ENCODE peak calls at places on chromosomes 5 and 9, in eight cellular contexts. One of them, this sample, is unnamed.

GRCh38 chr9:116166713-116167112 is 13.1 kb downstream of the PAPPA start:
- DNase-seq in left ventricle myocardium superior: no peak
- DNase-seq in NCI-H2029 treated with DMSO at 0.1 percent for 48 hours: no peak
- DNase-seq in D341Med: no peak
- DNase-seq in amygdala: no peak
- DNase-seq in H4: no peak
- DNase-seq in non-pigmented ciliary epithelial cell: no peak
- DNase-seq in nucleus accumbens: no peak
- DNase-seq in this sample: no peak

GRCh38 chr5:150636391-150637244 is 3.8 kb upstream of the SYNPO start:
- DNase-seq in non-pigmented ciliary epithelial cell: no peak
- DNase-seq in nucleus accumbens: no peak
- DNase-seq in H4: peak
- DNase-seq in D341Med: no peak
- DNase-seq in left ventricle myocardium superior: peak
- DNase-seq in amygdala: no peak
- DNase-seq in NCI-H2029 treated with DMSO at 0.1 percent for 48 hours: no peak
- DNase-seq in this sample: no peak

GRCh38 chr5:135593886-135594285 is 15.1 kb upstream of the CXCL14 start:
- DNase-seq in NCI-H2029 treated with DMSO at 0.1 percent for 48 hours: no peak
- DNase-seq in H4: no peak
- DNase-seq in left ventricle myocardium superior: no peak
- DNase-seq in amygdala: no peak
- DNase-seq in non-pigmented ciliary epithelial cell: no peak
- DNase-seq in D341Med: no peak
- DNase-seq in nucleus accumbens: no peak
- DNase-seq in this sample: no peak

GRCh38 chr5:180832638-180833068 is 28.4 kb downstream of the ZFP62 start:
- DNase-seq in D341Med: no peak
- DNase-seq in nucleus accumbens: no peak
- DNase-seq in left ventricle myocardium superior: no peak
- DNase-seq in H4: no peak
- DNase-seq in non-pigmented ciliary epithelial cell: no peak
- DNase-seq in amygdala: no peak
- DNase-seq in NCI-H2029 treated with DMSO at 0.1 percent for 48 hours: no peak
- DNase-seq in this sample: no peak

GRCh38 chr9:129879991-129880653 is 44.9 kb downstream of the USP20 start:
- DNase-seq in nucleus accumbens: no peak
- DNase-seq in D341Med: no peak
- DNase-seq in NCI-H2029 treated with DMSO at 0.1 percent for 48 hours: no peak
- DNase-seq in left ventricle myocardium superior: no peak
- DNase-seq in non-pigmented ciliary epithelial cell: no peak
- DNase-seq in H4: no peak
- DNase-seq in amygdala: no peak
- DNase-seq in this sample: no peak

GRCh38 chr5:169637085-169637855 is at the start of gene DOCK2:
- DNase-seq in left ventricle myocardium superior: peak
- DNase-seq in amygdala: peak
- DNase-seq in nucleus accumbens: no peak
- DNase-seq in H4: no peak
- DNase-seq in NCI-H2029 treated with DMSO at 0.1 percent for 48 hours: no peak
- DNase-seq in non-pigmented ciliary epithelial cell: no peak
- DNase-seq in D341Med: no peak
- DNase-seq in this sample: no peak

GRCh38 chr5:40052812-40053211 is 626.9 kb upstream of the PTGER4 start:
- DNase-seq in D341Med: no peak
- DNase-seq in left ventricle myocardium superior: no peak
- DNase-seq in H4: no peak
- DNase-seq in amygdala: no peak
- DNase-seq in nucleus accumbens: no peak
- DNase-seq in non-pigmented ciliary epithelial cell: no peak
- DNase-seq in NCI-H2029 treated with DMSO at 0.1 percent for 48 hours: no peak
- DNase-seq in this sample: no peak

GRCh38 chr5:141003026-141003425 is 36.8 kb downstream of the PCDHAC2 start:
- DNase-seq in left ventricle myocardium superior: no peak
- DNase-seq in nucleus accumbens: no peak
- DNase-seq in amygdala: no peak
- DNase-seq in H4: no peak
- DNase-seq in NCI-H2029 treated with DMSO at 0.1 percent for 48 hours: peak
- DNase-seq in D341Med: no peak
- DNase-seq in non-pigmented ciliary epithelial cell: no peak
- DNase-seq in this sample: no peak

GRCh38 chr9:34741628-34742027 is 31.7 kb upstream of the CCL21 start:
- DNase-seq in H4: no peak
- DNase-seq in left ventricle myocardium superior: no peak
- DNase-seq in D341Med: no peak
- DNase-seq in nucleus accumbens: no peak
- DNase-seq in amygdala: no peak
- DNase-seq in NCI-H2029 treated with DMSO at 0.1 percent for 48 hours: no peak
- DNase-seq in non-pigmented ciliary epithelial cell: no peak
- DNase-seq in this sample: no peak

GRCh38 chr5:150192462-150192861 is 2.6 kb downstream of the SLC6A7 start:
- DNase-seq in nucleus accumbens: peak
- DNase-seq in NCI-H2029 treated with DMSO at 0.1 percent for 48 hours: no peak
- DNase-seq in D341Med: no peak
- DNase-seq in amygdala: peak
- DNase-seq in left ventricle myocardium superior: no peak
- DNase-seq in H4: no peak
- DNase-seq in non-pigmented ciliary epithelial cell: no peak
- DNase-seq in this sample: no peak

GRCh38 chr5:157280927-157281326 is 15.0 kb downstream of the CYFIP2 start:
- DNase-seq in non-pigmented ciliary epithelial cell: peak
- DNase-seq in H4: no peak
- DNase-seq in left ventricle myocardium superior: no peak
- DNase-seq in NCI-H2029 treated with DMSO at 0.1 percent for 48 hours: no peak
- DNase-seq in amygdala: no peak
- DNase-seq in D341Med: no peak
- DNase-seq in nucleus accumbens: no peak
- DNase-seq in this sample: peak

GRCh38 chr5:131587541-131587940 is 47.5 kb downstream of the RAPGEF6 start:
- DNase-seq in nucleus accumbens: no peak
- DNase-seq in left ventricle myocardium superior: no peak
- DNase-seq in non-pigmented ciliary epithelial cell: no peak
- DNase-seq in H4: no peak
- DNase-seq in NCI-H2029 treated with DMSO at 0.1 percent for 48 hours: no peak
- DNase-seq in D341Med: no peak
- DNase-seq in amygdala: no peak
- DNase-seq in this sample: no peak

GRCh38 chr5:67165524-67166459 is 30.8 kb downstream of the CD180 start:
- DNase-seq in H4: no peak
- DNase-seq in nucleus accumbens: peak
- DNase-seq in amygdala: peak
- DNase-seq in NCI-H2029 treated with DMSO at 0.1 percent for 48 hours: peak
- DNase-seq in non-pigmented ciliary epithelial cell: no peak
- DNase-seq in D341Med: peak
- DNase-seq in left ventricle myocardium superior: peak
- DNase-seq in this sample: no peak

GRCh38 chr9:12695474-12695873 is 2.3 kb downstream of the TYRP1 start:
- DNase-seq in NCI-H2029 treated with DMSO at 0.1 percent for 48 hours: no peak
- DNase-seq in H4: no peak
- DNase-seq in left ventricle myocardium superior: peak
- DNase-seq in nucleus accumbens: no peak
- DNase-seq in non-pigmented ciliary epithelial cell: no peak
- DNase-seq in D341Med: no peak
- DNase-seq in amygdala: no peak
- DNase-seq in this sample: no peak

GRCh38 chr5:170181902-170182301 is 50.9 kb upstream of the C5orf58 start:
- DNase-seq in NCI-H2029 treated with DMSO at 0.1 percent for 48 hours: no peak
- DNase-seq in nucleus accumbens: no peak
- DNase-seq in H4: no peak
- DNase-seq in non-pigmented ciliary epithelial cell: no peak
- DNase-seq in left ventricle myocardium superior: no peak
- DNase-seq in D341Med: no peak
- DNase-seq in amygdala: no peak
- DNase-seq in this sample: no peak